ENCODE peak calls at places on chromosomes 12 and 14, in seven cellular contexts. U is stomach, O is esophagus muscularis mucosa, A is upper lobe of left lung, N is HepG2, P is transverse colon, D is sigmoid colon. Y is an unnamed sample.

GRCh38 chr12:4908694-4909396 is 860 bp upstream of the KCNA1 start:
- DNase-seq in P (no peak), U (no peak), D (peak; percentile 60), N (no peak), A (no peak), O (peak; percentile 68), Y (no peak)

GRCh38 chr14:75413013-75413412 is 14.8 kb upstream of the JDP2 start:
- DNase-seq in D (no peak), U (no peak), N (no peak), P (no peak), A (no peak), O (no peak), Y (no peak)

GRCh38 chr12:77795699-77796098 is 35.0 kb upstream of the NAV3 start:
- DNase-seq in A (no peak), P (no peak), U (no peak), N (no peak), D (no peak), O (no peak), Y (no peak)

GRCh38 chr14:104094709-104095425 is 9.4 kb downstream of the ASPG start:
- DNase-seq in P (peak; percentile 81), O (no peak), U (peak; percentile 85), D (no peak), N (no peak), A (peak; percentile 67), Y (no peak)

GRCh38 chr14:71236430-71236829 is 329.2 kb downstream of the PCNX1 start:
- DNase-seq in P (no peak), D (no peak), A (no peak), N (no peak), U (no peak), O (no peak), Y (no peak)

GRCh38 chr12:41008472-41008871 is 179.6 kb upstream of the PDZRN4 start:
- DNase-seq in U (no peak), N (no peak), D (no peak), O (no peak), A (no peak), P (no peak), Y (no peak)

GRCh38 chr14:103232338-103232808 is 101.7 kb upstream of the EIF5 start:
- DNase-seq in N (no peak), D (no peak), U (no peak), A (no peak), O (no peak), P (peak; percentile 38), Y (no peak)

GRCh38 chr14:42214981-42215491 is 608.4 kb downstream of the LRFN5 start:
- DNase-seq in P (no peak), A (no peak), D (no peak), N (no peak), U (no peak), O (no peak), Y (no peak)

GRCh38 chr12:54950071-54950727 is 34.4 kb downstream of the TESPA1 start:
- DNase-seq in D (no peak), O (no peak), N (no peak), P (no peak), A (no peak), U (no peak), Y (no peak)

GRCh38 chr12:115411121-115411520 is 727.1 kb upstream of the TBX3 start:
- DNase-seq in N (no peak), P (no peak), O (no peak), A (no peak), U (no peak), D (no peak), Y (no peak)

GRCh38 chr12:112950701-112951100 is 12.4 kb downstream of the OAS3 start:
- DNase-seq in A (no peak), U (no peak), P (no peak), D (no peak), O (no peak), N (no peak), Y (no peak)
- TF ChIP-seq EP300 in A (no peak), U (no peak), P (no peak), D (no peak), O (no peak), N (no peak), Y (no peak)

GRCh38 chr12:88579941-88580871 is at the start of gene KITLG:
- DNase-seq in U (peak; percentile 90), O (peak; percentile 95), A (peak; percentile 85), P (peak; percentile 89), D (peak; percentile 94), N (peak; percentile 56), Y (peak; percentile 84)
- TF ChIP-seq POLR2AphosphoS5 in U (peak; percentile 95), O (peak; percentile 93), A (peak; percentile 95), P (peak; percentile 95), D (peak; percentile 92), N (no peak), Y (no peak)

DNA sequence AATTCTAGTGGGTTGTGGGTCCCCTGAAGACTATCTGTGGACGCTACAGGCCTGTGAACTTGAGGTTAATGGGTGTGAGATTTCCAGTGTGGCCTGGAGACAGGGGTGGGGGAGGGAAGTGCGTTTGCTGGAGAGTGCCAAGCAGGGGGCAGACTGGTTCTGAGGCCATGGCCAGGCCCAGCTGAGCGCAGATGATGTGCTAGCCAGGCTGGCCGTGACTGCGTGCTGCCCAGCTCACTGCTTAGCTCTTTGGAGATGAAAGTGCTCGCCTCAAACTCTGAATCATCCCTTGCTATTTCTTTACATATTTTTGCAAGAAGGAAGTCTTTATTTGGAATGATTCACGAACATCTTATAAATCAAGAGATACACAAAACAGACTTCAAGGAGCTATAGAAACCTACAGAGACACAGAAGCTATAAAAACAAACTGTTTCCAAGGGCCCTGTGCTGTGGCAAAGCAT is 75.3 kb upstream of the PLEKHG3 start:
- DNase-seq in O (no peak), D (peak; percentile 87), A (no peak), P (peak; percentile 31), U (no peak), N (no peak), Y (no peak)
- TF ChIP-seq EP300 in O (no peak), D (peak; percentile 82), A (no peak), P (no peak), U (no peak), N (no peak), Y (no peak)

GRCh38 chr14:50345891-50346422 is 33.8 kb downstream of the DMAC2L start:
- DNase-seq in P (no peak), N (no peak), D (no peak), U (no peak), A (no peak), O (no peak), Y (no peak)

GRCh38 chr14:50344116-50344775 is 32.1 kb downstream of the DMAC2L start:
- DNase-seq in O (no peak), A (no peak), U (no peak), N (no peak), D (no peak), P (no peak), Y (no peak)

GRCh38 chr14:50344831-50345563 is 32.9 kb downstream of the DMAC2L start:
- DNase-seq in P (no peak), O (no peak), U (no peak), N (no peak), A (no peak), D (no peak), Y (no peak)

GRCh38 chr14:50348933-50349332 is 36.8 kb downstream of the DMAC2L start:
- DNase-seq in P (no peak), D (no peak), A (no peak), O (no peak), N (no peak), U (no peak), Y (no peak)

GRCh38 chr14:50347521-50347920 is 35.4 kb downstream of the DMAC2L start:
- DNase-seq in N (no peak), D (no peak), O (no peak), U (no peak), A (peak; percentile 29), P (no peak), Y (no peak)
- TF ChIP-seq POLR2AphosphoS5 in N (no peak), D (no peak), O (no peak), U (no peak), A (no peak), P (no peak), Y (no peak)

DNA sequence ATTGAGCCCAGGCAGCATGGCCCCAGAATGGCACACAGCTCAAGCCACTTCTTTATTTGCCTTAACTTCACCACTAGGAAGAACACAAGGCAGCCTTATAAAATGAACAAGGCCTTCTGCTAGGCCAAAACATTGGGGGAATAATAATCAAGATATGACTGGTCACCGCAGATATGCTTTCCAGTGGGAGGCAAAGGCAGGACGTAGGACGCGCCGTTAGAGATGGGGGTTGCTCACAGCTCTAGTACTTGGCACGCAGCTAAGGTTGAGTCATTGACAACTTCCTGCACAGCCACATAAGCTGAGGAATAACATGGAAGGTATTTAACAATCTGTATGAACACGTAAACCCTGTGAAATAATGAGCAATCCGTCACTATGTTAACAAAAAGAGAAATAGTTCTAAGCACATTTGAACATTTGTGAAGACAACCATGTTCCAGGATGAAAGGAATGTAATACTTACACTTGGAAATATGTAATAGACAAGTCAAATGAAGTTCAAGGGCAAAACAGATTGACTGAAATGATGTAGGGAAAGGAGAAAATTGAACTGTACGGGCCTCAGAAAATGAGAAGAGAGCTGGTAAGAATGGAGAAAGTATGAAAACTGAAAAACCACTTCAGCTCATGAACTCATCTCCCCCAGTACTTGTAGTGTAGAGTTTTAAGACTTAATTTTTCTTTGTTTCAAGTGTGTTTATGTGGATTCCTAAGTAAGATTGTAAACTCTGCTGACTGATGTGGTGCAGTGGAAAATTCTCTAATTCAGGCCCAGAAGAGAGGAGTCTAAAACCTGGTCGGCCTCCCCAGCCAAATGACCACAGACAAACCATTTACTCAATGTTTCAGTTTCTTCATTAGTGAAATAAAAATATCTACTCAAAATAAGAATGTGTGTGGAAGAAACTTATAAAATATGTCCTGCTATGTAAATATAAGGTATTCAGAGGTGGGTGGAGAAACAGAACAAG is 59.3 kb upstream of the CCDC91 start:
- DNase-seq in P (no peak), D (peak; percentile 64), O (no peak), A (no peak), U (no peak), N (peak; percentile 9), Y (no peak)
- TF ChIP-seq EP300 in P (no peak), D (no peak), O (no peak), A (no peak), U (no peak), N (no peak), Y (no peak)

DNA sequence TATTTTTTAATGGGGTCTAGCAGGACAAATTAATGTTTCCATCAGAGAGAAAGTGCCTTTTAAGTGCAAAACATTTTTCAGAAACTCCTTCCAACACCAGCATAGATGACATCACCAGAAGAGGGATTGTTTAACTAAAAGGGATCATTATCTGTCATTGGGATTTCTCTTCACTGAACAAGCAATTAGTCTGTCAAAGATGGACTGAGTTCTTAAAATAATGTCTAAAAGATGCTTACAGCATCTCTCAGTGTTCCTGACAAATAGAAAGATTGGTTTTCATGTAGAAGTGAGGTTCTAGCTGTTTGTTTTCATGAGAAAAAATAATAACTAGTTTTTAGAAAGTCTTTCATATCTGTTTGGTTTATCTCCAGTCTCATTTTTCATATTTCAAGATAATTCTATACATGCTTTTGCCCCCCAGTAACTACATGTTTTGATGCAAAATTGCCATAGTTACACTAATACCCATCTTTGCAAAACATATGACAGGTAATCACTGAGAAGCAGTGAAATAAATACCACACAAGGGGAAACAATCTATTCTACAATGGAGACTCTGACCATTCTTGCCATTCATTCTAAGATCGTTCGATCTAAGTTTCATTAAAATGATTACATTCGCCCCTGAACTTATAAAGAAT is 850.3 kb downstream of the GALC start:
- DNase-seq in N (no peak), P (no peak), O (no peak), U (no peak), A (no peak), D (no peak), Y (no peak)
- TF ChIP-seq POLR2AphosphoS5 in N (no peak), P (no peak), O (no peak), U (no peak), A (no peak), D (no peak), Y (no peak)